ENCODE peak calls at places on chromosomes 16 and 17, in seven cellular contexts. H is MM.1S, O is NCI-H1436, N is T-helper 1 cell, U is nephron progenitor cell, X is NCI-H69, K is brain microvascular endothelial cell. S is an unnamed sample.

GRCh38 chr16:1890701-1891035 is 18.7 kb upstream of the MEIOB start:
- DNase-seq in U (no peak), H (no peak), X (peak), O (peak), K (no peak), N (no peak), S (no peak)

GRCh38 chr17:489758-490329 is 137.2 kb upstream of the RPH3AL start:
- DNase-seq in O (no peak), U (peak), K (no peak), H (no peak), N (peak), X (no peak), S (no peak)

GRCh38 chr17:41406205-41406604 is 8.8 kb upstream of the KRT31 start:
- DNase-seq in U (no peak), K (no peak), N (no peak), X (peak), O (no peak), H (no peak), S (no peak)

GRCh38 chr17:31754239-31754945 is 104.7 kb downstream of the COPRS start:
- DNase-seq in K (peak), X (no peak), H (no peak), N (no peak), O (no peak), U (no peak), S (no peak)

GRCh38 chr17:17563530-17563929 is 28.0 kb downstream of the PEMT start:
- DNase-seq in O (no peak), X (no peak), K (no peak), H (no peak), N (no peak), U (no peak), S (no peak)

GRCh38 chr16:48565752-48566151 is 44.2 kb downstream of the N4BP1 start:
- DNase-seq in H (no peak), K (no peak), X (no peak), N (no peak), O (no peak), U (no peak), S (no peak)

GRCh38 chr17:33171931-33172330 is 121.2 kb downstream of the ASIC2 start:
- DNase-seq in H (no peak), N (no peak), X (no peak), U (no peak), O (no peak), K (no peak), S (no peak)

GRCh38 chr16:86637744-86638143 is 59.4 kb downstream of the FOXL1 start:
- DNase-seq in N (no peak), O (no peak), U (no peak), X (no peak), H (no peak), K (no peak), S (no peak)

GRCh38 chr16:54076006-54076504 is 210.5 kb downstream of the IRX3 start:
- DNase-seq in K (no peak), O (no peak), N (no peak), H (no peak), U (no peak), X (no peak), S (no peak)

GRCh38 chr17:81429353-81429774 is 34.1 kb downstream of the BAHCC1 start:
- DNase-seq in K (peak), O (peak), N (no peak), U (no peak), X (peak), H (no peak), S (peak)

GRCh38 chr16:30186444-30186781 is 3.0 kb downstream of the CORO1A start:
- DNase-seq in K (no peak), N (no peak), U (no peak), O (no peak), X (no peak), H (no peak), S (no peak)

GRCh38 chr17:4304417-4305027 is 40.7 kb upstream of the ANKFY1 start:
- DNase-seq in N (peak), H (peak), X (peak), U (peak), K (peak), O (peak), S (no peak)

GRCh38 chr17:2563061-2563460 is 30.4 kb upstream of the PAFAH1B1 start:
- DNase-seq in H (no peak), N (no peak), K (no peak), O (peak), X (no peak), U (no peak), S (no peak)

GRCh38 chr16:58377932-58378331 is 14.3 kb upstream of the GINS3 start:
- DNase-seq in N (no peak), H (no peak), X (peak), K (no peak), U (no peak), O (no peak), S (no peak)

GRCh38 chr16:53220585-53220984 is 165.8 kb downstream of the CHD9 start:
- DNase-seq in H (no peak), O (no peak), X (peak), U (no peak), N (no peak), K (peak), S (no peak)

GRCh38 chr17:34076743-34077631 is 178.1 kb upstream of the CCL2 start:
- DNase-seq in O (no peak), U (no peak), N (no peak), X (peak), H (no peak), K (no peak), S (no peak)

GRCh38 chr17:4858880-4859260 is 25.7 kb downstream of the MINK1 start:
- DNase-seq in K (no peak), O (no peak), H (no peak), X (no peak), U (no peak), N (no peak), S (no peak)

GRCh38 chr16:5938607-5939006 is 841.0 kb upstream of the EEF2KMT start:
- DNase-seq in U (no peak), X (no peak), N (no peak), O (no peak), K (no peak), H (no peak), S (no peak)

GRCh38 chr17:7403043-7403901 is 625 bp downstream of the TMEM256 start:
- DNase-seq in K (no peak), H (no peak), U (peak), X (peak), O (peak), N (no peak), S (no peak)

GRCh38 chr16:55242667-55243066 is 81.3 kb upstream of the IRX6 start:
- DNase-seq in X (no peak), N (no peak), K (no peak), H (no peak), O (no peak), U (no peak), S (no peak)

GRCh38 chr16:86384980-86385379 is 125.3 kb upstream of the FOXF1 start:
- DNase-seq in U (no peak), H (no peak), O (no peak), X (no peak), K (no peak), N (no peak), S (no peak)

GRCh38 chr16:3520398-3520797 is 19.6 kb downstream of the CLUAP1 start:
- DNase-seq in H (no peak), X (no peak), O (no peak), N (no peak), K (no peak), U (no peak), S (no peak)

S was measured in frontal cortex.